ENCODE peak calls at places on chromosomes 6 and 20, in five cellular contexts. E is fibroblast of the conjunctiva, Z is nucleus accumbens, S is RPMI8226, I is NCI-H187 treated with DMSO at 0.1 percent for 48 hours. X is an unnamed sample.

GRCh38 chr20:25038591-25039015 is 19.3 kb downstream of the ACSS1 start:
- DNase-seq in E (no peak), S (no peak), I (no peak), Z (no peak), X (no peak)

GRCh38 chr6:101705866-101706265 is 312.4 kb downstream of the GRIK2 start:
- DNase-seq in I (no peak), E (no peak), S (no peak), Z (no peak), X (no peak)

GRCh38 chr6:2745246-2745645 is 5.5 kb downstream of the MYLK4 start:
- DNase-seq in I (no peak), E (no peak), S (no peak), Z (no peak), X (no peak)

GRCh38 chr6:106658469-106658868 is 29.1 kb downstream of the QRSL1 start:
- DNase-seq in Z (no peak), E (no peak), S (no peak), I (no peak), X (no peak)

GRCh38 chr20:56582557-56582956 is 46.5 kb upstream of the TFAP2C start:
- DNase-seq in Z (no peak), S (no peak), I (no peak), E (no peak), X (no peak)

GRCh38 chr6:56430629-56431600 is 183.5 kb upstream of the COL21A1 start:
- DNase-seq in S (no peak), I (no peak), E (no peak), Z (no peak), X (no peak)

GRCh38 chr6:104973404-104973803 is 16.5 kb downstream of the LIN28B start:
- DNase-seq in S (no peak), Z (no peak), E (no peak), I (no peak), X (no peak)

GRCh38 chr6:78615430-78615904 is 251.9 kb upstream of the IRAK1BP1 start:
- DNase-seq in Z (no peak), S (no peak), I (no peak), E (no peak), X (no peak)

GRCh38 chr6:33980176-33980805 is 165.6 kb downstream of the GRM4 start:
- DNase-seq in E (no peak), Z (no peak), S (no peak), I (no peak), X (no peak)

GRCh38 chr6:138692058-138692977 is 81.3 kb upstream of the CCDC28A start:
- DNase-seq in S (peak; percentile 66), I (no peak), E (no peak), Z (peak; percentile 49), X (no peak)

GRCh38 chr6:149060300-149060984 is 257.1 kb upstream of the TAB2 start:
- DNase-seq in I (no peak), S (no peak), E (no peak), Z (no peak), X (peak; percentile 65)

GRCh38 chr6:149190228-149190831 is 127.2 kb upstream of the TAB2 start:
- DNase-seq in E (no peak), Z (no peak), S (peak; percentile 47), I (no peak), X (no peak)

GRCh38 chr6:30154709-30155521 is 6.1 kb downstream of the TRIM10 start:
- DNase-seq in I (no peak), S (peak; percentile 71), E (no peak), Z (no peak), X (peak; percentile 51)

GRCh38 chr6:35146453-35146852 is 5.3 kb upstream of the TCP11 start:
- DNase-seq in I (no peak), E (no peak), S (peak; percentile 60), Z (peak; percentile 21), X (peak; percentile 34)

GRCh38 chr6:12160350-12160749 is 129.8 kb upstream of the EDN1 start:
- DNase-seq in E (no peak), S (no peak), Z (no peak), I (no peak), X (no peak)

GRCh38 chr20:34129518-34130162 is 17.6 kb upstream of the EIF2S2 start:
- DNase-seq in I (peak; percentile 48), S (peak; percentile 75), Z (peak; percentile 11), E (peak; percentile 61), X (peak; percentile 69)

GRCh38 chr20:53216478-53216855 is 244.3 kb downstream of the TSHZ2 start:
- DNase-seq in I (no peak), Z (no peak), E (no peak), S (no peak), X (no peak)

GRCh38 chr6:45320349-45320748 is 7.8 kb upstream of the RUNX2 start:
- DNase-seq in Z (no peak), E (no peak), I (no peak), S (no peak), X (no peak)

GRCh38 chr6:11188161-11188915 is 44.1 kb downstream of the NEDD9 start:
- DNase-seq in I (no peak), S (no peak), Z (no peak), E (no peak), X (peak; percentile 31)

GRCh38 chr6:157514659-157515496 is 133.9 kb downstream of the ZDHHC14 start:
- DNase-seq in Z (no peak), I (no peak), E (no peak), S (no peak), X (no peak)

GRCh38 chr20:31568773-31569162 is 36.3 kb upstream of the ID1 start:
- DNase-seq in I (no peak), E (no peak), Z (no peak), S (no peak), X (no peak)

GRCh38 chr6:4004249-4004648 is 74.7 kb downstream of the FAM217A start:
- DNase-seq in S (no peak), E (no peak), Z (no peak), I (no peak), X (no peak)

GRCh38 chr6:157885211-157885788 is 62.3 kb downstream of the SNX9 start:
- DNase-seq in E (no peak), S (no peak), I (no peak), Z (peak; percentile 33), X (no peak)

X was measured in DMS153.